ENCODE peak calls at places on chromosomes 16 and 17, in six cellular contexts. One of them, this sample, is unnamed.

GRCh38 chr16:68408967-68409366 is 39.3 kb downstream of the SMPD3 start:
- DNase-seq in ovary: no peak
- DNase-seq in HEK293T: no peak
- DNase-seq in left ventricle myocardium inferior: no peak
- DNase-seq in A549: no peak
- DNase-seq in foreskin fibroblast: no peak
- DNase-seq in this sample: no peak

GRCh38 chr17:59751955-59752413 is 44.5 kb downstream of the VMP1 start:
- DNase-seq in ovary: no peak
- DNase-seq in HEK293T: no peak
- DNase-seq in left ventricle myocardium inferior: no peak
- DNase-seq in A549: no peak
- DNase-seq in foreskin fibroblast: no peak
- DNase-seq in this sample: no peak

GRCh38 chr17:77834170-77835115 is 124.1 kb upstream of the TNRC6C start:
- DNase-seq in ovary: peak; percentile 40
- DNase-seq in HEK293T: peak; percentile 86
- DNase-seq in left ventricle myocardium inferior: peak; percentile 55
- DNase-seq in A549: peak; percentile 71
- DNase-seq in foreskin fibroblast: peak; percentile 65
- DNase-seq in this sample: peak; percentile 83

GRCh38 chr16:83356266-83356665 is 451.5 kb upstream of the HSBP1 start:
- DNase-seq in ovary: no peak
- DNase-seq in HEK293T: peak; percentile 51
- DNase-seq in left ventricle myocardium inferior: no peak
- DNase-seq in A549: peak; percentile 55
- DNase-seq in foreskin fibroblast: peak; percentile 47
- DNase-seq in this sample: no peak

GRCh38 chr17:41965694-41966375 is 760 bp upstream of the CNP start:
- DNase-seq in ovary: peak; percentile 68
- DNase-seq in HEK293T: peak; percentile 46
- DNase-seq in left ventricle myocardium inferior: peak; percentile 45
- DNase-seq in A549: peak; percentile 71
- DNase-seq in foreskin fibroblast: peak; percentile 28
- DNase-seq in this sample: peak; percentile 79

GRCh38 chr16:88347656-88348376 is 34.9 kb upstream of the ZNF469 start:
- DNase-seq in ovary: no peak
- DNase-seq in HEK293T: no peak
- DNase-seq in left ventricle myocardium inferior: peak; percentile 6
- DNase-seq in A549: no peak
- DNase-seq in foreskin fibroblast: no peak
- DNase-seq in this sample: no peak

GRCh38 chr17:10021239-10021638 is 116.2 kb upstream of the RCVRN start:
- DNase-seq in ovary: peak; percentile 57
- DNase-seq in HEK293T: peak; percentile 15
- DNase-seq in left ventricle myocardium inferior: no peak
- DNase-seq in A549: no peak
- DNase-seq in foreskin fibroblast: no peak
- DNase-seq in this sample: peak; percentile 64

GRCh38 chr17:67648032-67648761 is 69.5 kb upstream of the NOL11 start:
- DNase-seq in ovary: no peak
- DNase-seq in HEK293T: no peak
- DNase-seq in left ventricle myocardium inferior: no peak
- DNase-seq in A549: no peak
- DNase-seq in foreskin fibroblast: no peak
- DNase-seq in this sample: no peak

GRCh38 chr17:411416-412120 is 59.0 kb upstream of the RPH3AL start:
- DNase-seq in ovary: no peak
- DNase-seq in HEK293T: no peak
- DNase-seq in left ventricle myocardium inferior: no peak
- DNase-seq in A549: no peak
- DNase-seq in foreskin fibroblast: no peak
- DNase-seq in this sample: no peak

GRCh38 chr16:18958621-18959578 is 24.8 kb upstream of the TMC7 start:
- DNase-seq in ovary: no peak
- DNase-seq in HEK293T: no peak
- DNase-seq in left ventricle myocardium inferior: no peak
- DNase-seq in A549: no peak
- DNase-seq in foreskin fibroblast: no peak
- DNase-seq in this sample: no peak